ENCODE peak calls at places on chromosomes 4 and X, in six cellular contexts. I is kidney epithelial cell; G is stimulated activated CD8-positive, alpha-beta memory T cell treated with anti-CD3 and anti-CD28 coated beads, Interleukin-7, amount 100 ng/mL, for 24 hours; O is activated CD8-positive, alpha-beta memory T cell treated with anti-CD3 and anti-CD28 coated beads, Interleukin-2, amount 50 U/mL, for 48 hours; H is NCI-H1092; M is NCI-H1105. N is an unnamed sample.

GRCh38 chr4:138297743-138298405 is 55.7 kb upstream of the SLC7A11 start:
- DNase-seq in I (no peak), G (no peak), O (no peak), M (no peak), H (no peak), N (no peak)

GRCh38 chr4:958314-958665 is 15.1 kb downstream of the DGKQ start:
- DNase-seq in G (no peak), H (no peak), O (no peak), I (no peak), M (no peak), N (no peak)

GRCh38 chr4:32435320-32435719 is 1715.2 kb downstream of the PCDH7 start:
- DNase-seq in I (no peak), G (no peak), H (no peak), M (no peak), O (no peak), N (no peak)

GRCh38 chr4:86508436-86508835 is 85.7 kb upstream of the PTPN13 start:
- DNase-seq in M (no peak), O (no peak), H (no peak), G (no peak), I (no peak), N (no peak)

GRCh38 chr4:150682126-150682525 is 100.2 kb downstream of the MAB21L2 start:
- DNase-seq in H (no peak), O (no peak), G (no peak), I (no peak), M (peak; percentile 22), N (peak; percentile 15)

GRCh38 chr4:113878718-113879117 is 100.7 kb downstream of the ARSJ start:
- DNase-seq in I (peak; percentile 90), O (no peak), M (no peak), H (no peak), G (no peak), N (no peak)

GRCh38 chr4:146932111-146932510 is 13.6 kb downstream of the TTC29 start:
- DNase-seq in G (no peak), H (no peak), I (no peak), M (no peak), O (no peak), N (no peak)

GRCh38 chrX:148365233-148365632 is 135.2 kb upstream of the AFF2 start:
- DNase-seq in G (no peak), M (no peak), H (no peak), I (no peak), O (no peak), N (no peak)

GRCh38 chr4:69642961-69643360 is 3.5 kb upstream of the UGT2A2 start:
- DNase-seq in O (no peak), M (no peak), I (no peak), G (no peak), H (no peak), N (no peak)

GRCh38 chr4:158913766-158914165 is 144.9 kb downstream of the FNIP2 start:
- DNase-seq in G (no peak), I (no peak), O (no peak), M (no peak), H (no peak), N (no peak)

GRCh38 chr4:123399638-123400358 is 3.2 kb downstream of the SPRY1 start:
- DNase-seq in O (no peak), H (no peak), I (no peak), M (no peak), G (no peak), N (no peak)

GRCh38 chr4:182306792-182307507 is 63.7 kb downstream of the TENM3 start:
- DNase-seq in G (no peak), H (no peak), I (no peak), M (peak; percentile 7), O (no peak), N (no peak)

GRCh38 chrX:149286940-149287349 is 218.2 kb downstream of the IDS start:
- DNase-seq in H (peak; percentile 0), G (no peak), I (no peak), O (peak; percentile 53), M (peak; percentile 74), N (peak; percentile 10)

GRCh38 chrX:13376857-13377441 is 57.1 kb upstream of the ATXN3L start:
- DNase-seq in M (peak; percentile 84), G (no peak), H (peak; percentile 93), I (no peak), O (no peak), N (peak; percentile 20)

GRCh38 chr4:108172780-108173598 is 4.3 kb upstream of the LEF1 start:
- DNase-seq in I (no peak), M (peak; percentile 79), O (peak; percentile 86), G (no peak), H (peak; percentile 89), N (peak; percentile 77)

GRCh38 chr4:56906534-56906933 is 1.2 kb upstream of the REST start:
- DNase-seq in H (no peak), G (no peak), M (no peak), I (no peak), O (no peak), N (no peak)

GRCh38 chr4:145406970-145407369 is 74.7 kb upstream of the SMAD1 start:
- DNase-seq in M (no peak), G (no peak), I (no peak), H (no peak), O (no peak), N (no peak)

GRCh38 chr4:1010522-1011021 is 854 bp upstream of the FGFRL1 start:
- DNase-seq in H (no peak), O (peak; percentile 86), M (no peak), I (no peak), G (no peak), N (no peak)

GRCh38 chr4:132275583-132276121 is 873.4 kb upstream of the PCDH10 start:
- DNase-seq in G (no peak), O (no peak), H (no peak), I (no peak), M (no peak), N (no peak)

GRCh38 chr4:126939401-126939800 is 693.4 kb upstream of the INTU start:
- DNase-seq in I (peak; percentile 29), O (no peak), M (no peak), H (no peak), G (no peak), N (no peak)

GRCh38 chr4:1804638-1805492 is 11.8 kb downstream of the FGFR3 start:
- DNase-seq in O (no peak), I (no peak), G (no peak), M (no peak), H (no peak), N (no peak)

GRCh38 chr4:188266386-188266785 is 127.1 kb downstream of the TRIML1 start:
- DNase-seq in H (no peak), O (no peak), I (no peak), M (no peak), G (no peak), N (no peak)

N was measured in NCI-H1930.